ENCODE peak calls at places on chromosomes 16 and 17, in four cellular contexts. N is GM13976; S is CD4-positive, alpha-beta T cell; O is astrocyte of the cerebellum. H is an unnamed sample.

GRCh38 chr17:7313890-7314718 is 1.1 kb downstream of the GPS2 start:
- DNase-seq in S (no peak), N (no peak), O (no peak), H (peak)

GRCh38 chr17:48646183-48647102 is 20.3 kb upstream of the HOXB9 start:
- DNase-seq in O (no peak), N (no peak), S (peak), H (peak)

GRCh38 chr17:62876063-62876462 is 67.9 kb upstream of the MARCHF10 start:
- DNase-seq in N (no peak), O (no peak), S (no peak), H (no peak)

GRCh38 chr16:75971334-75971733 is 245.0 kb upstream of the CPHXL start:
- DNase-seq in N (no peak), S (no peak), O (no peak), H (no peak)

GRCh38 chr16:67105251-67105650 is 4.5 kb upstream of the PHAF1 start:
- DNase-seq in S (no peak), N (no peak), O (no peak), H (no peak)

GRCh38 chr16:8417145-8417544 is 173.2 kb downstream of the TMEM114 start:
- DNase-seq in N (no peak), O (no peak), S (no peak), H (no peak)

GRCh38 chr17:51745993-51746392 is 412.5 kb downstream of the CA10 start:
- DNase-seq in O (no peak), N (no peak), S (no peak), H (no peak)

GRCh38 chr17:59361916-59362810 is 30.7 kb downstream of the YPEL2 start:
- DNase-seq in N (peak), O (peak), S (peak), H (peak)

GRCh38 chr16:81181013-81181720 is 57.3 kb upstream of the BCO1 start:
- DNase-seq in N (no peak), S (no peak), O (peak), H (no peak)

GRCh38 chr16:10862432-10862831 is 14.6 kb upstream of the CIITA start:
- DNase-seq in S (no peak), O (peak), N (no peak), H (no peak)

GRCh38 chr16:58684001-58684353 is 593 bp downstream of the SLC38A7 start:
- DNase-seq in S (no peak), N (no peak), O (no peak), H (no peak)

GRCh38 chr17:49249890-49250522 is 19.4 kb upstream of the PHOSPHO1 start:
- DNase-seq in O (no peak), N (no peak), S (no peak), H (no peak)

GRCh38 chr16:67993207-67994036 is 5.9 kb downstream of the DPEP2 start:
- DNase-seq in N (peak), O (no peak), S (peak), H (peak)

GRCh38 chr16:22887445-22887844 is 73.5 kb downstream of the HS3ST2 start:
- DNase-seq in N (no peak), S (no peak), O (no peak), H (no peak)

GRCh38 chr17:50931003-50931878 is 65.1 kb upstream of the TOB1 start:
- DNase-seq in N (peak), O (peak), S (peak), H (peak)

GRCh38 chr17:42720996-42721583 is 23.8 kb downstream of the EZH1 start:
- DNase-seq in N (peak), S (no peak), O (peak), H (peak)

GRCh38 chr17:61878984-61879612 is 15.8 kb upstream of the BRIP1 start:
- DNase-seq in S (no peak), O (no peak), N (no peak), H (no peak)

GRCh38 chr16:54135361-54136275 is 151.0 kb downstream of the IRX3 start:
- DNase-seq in S (no peak), N (no peak), O (peak), H (no peak)

GRCh38 chr17:66964930-66965800 is 658 bp downstream of the CACNG4 start:
- DNase-seq in N (peak), S (no peak), O (no peak), H (peak)

GRCh38 chr17:75238684-75239191 is 22.7 kb downstream of the GGA3 start:
- DNase-seq in O (peak), S (peak), N (peak), H (peak)

GRCh38 chr17:40038882-40039513 is 15.2 kb downstream of the MED24 start:
- DNase-seq in O (peak), S (no peak), N (peak), H (no peak)

GRCh38 chr17:8120520-8121443 is 2.5 kb upstream of the ALOXE3 start:
- DNase-seq in O (no peak), N (peak), S (peak), H (peak)

GRCh38 chr17:29021251-29021650 is 15.4 kb upstream of the SEZ6 start:
- DNase-seq in N (no peak), S (no peak), O (no peak), H (no peak)

GRCh38 chr16:90020260-90020837 is 1.1 kb upstream of the DBNDD1 start:
- DNase-seq in O (no peak), S (no peak), N (no peak), H (no peak)

GRCh38 chr16:6880263-6880662 is 452.4 kb upstream of the RBFOX1 start:
- DNase-seq in S (no peak), N (no peak), O (no peak), H (no peak)

GRCh38 chr17:71392715-71393567 is 727.9 kb upstream of the SOX9 start:
- DNase-seq in N (no peak), S (no peak), O (peak), H (no peak)

GRCh38 chr17:68381076-68381900 is 76.0 kb downstream of the WIPI1 start:
- DNase-seq in S (no peak), O (peak), N (no peak), H (peak)

GRCh38 chr17:81222620-81222905 is 202 bp downstream of the CEP131 start:
- DNase-seq in N (no peak), O (no peak), S (no peak), H (no peak)

GRCh38 chr16:21614896-21615295 is 15.5 kb downstream of the METTL9 start:
- DNase-seq in S (no peak), N (no peak), O (no peak), H (no peak)
- TF ChIP-seq CTCF in S (no peak), N (no peak), O (no peak), H (no peak)

DNA sequence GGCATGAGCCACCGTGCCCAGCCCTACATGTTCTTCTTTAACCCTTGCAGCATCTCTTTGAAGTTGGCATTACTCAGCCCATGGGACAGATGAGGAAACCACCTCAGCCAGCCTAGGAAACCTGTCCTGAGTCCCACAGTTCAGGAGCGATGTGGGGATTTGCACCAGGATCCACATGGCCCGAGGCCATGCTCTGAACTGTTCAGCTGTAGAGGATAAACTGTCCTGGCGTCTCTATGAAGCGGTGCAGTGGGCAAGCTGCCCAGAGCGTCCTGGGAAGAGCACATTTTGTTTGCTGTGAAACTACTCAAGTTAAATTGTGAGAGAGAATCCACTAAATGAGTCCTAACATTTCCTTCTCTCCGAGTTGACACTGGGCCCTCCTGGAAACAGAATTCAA is 276.7 kb upstream of the TNRC6C start:
- DNase-seq in N (no peak), S (no peak), O (peak), H (no peak)
- TF ChIP-seq CTCF in N (no peak), S (no peak), O (no peak), H (no peak)

GRCh38 chr17:83074696-83075223 is 4.6 kb upstream of the METRNL start:
- DNase-seq in S (no peak), N (no peak), O (no peak), H (no peak)

GRCh38 chr17:83071966-83072562 is 7.3 kb upstream of the METRNL start:
- DNase-seq in N (no peak), S (no peak), O (no peak), H (no peak)

GRCh38 chr17:83072600-83073358 is 6.6 kb upstream of the METRNL start:
- DNase-seq in N (no peak), S (no peak), O (no peak), H (no peak)

GRCh38 chr17:83075270-83075880 is 4.0 kb upstream of the METRNL start:
- DNase-seq in N (no peak), O (no peak), S (no peak), H (no peak)

DNA sequence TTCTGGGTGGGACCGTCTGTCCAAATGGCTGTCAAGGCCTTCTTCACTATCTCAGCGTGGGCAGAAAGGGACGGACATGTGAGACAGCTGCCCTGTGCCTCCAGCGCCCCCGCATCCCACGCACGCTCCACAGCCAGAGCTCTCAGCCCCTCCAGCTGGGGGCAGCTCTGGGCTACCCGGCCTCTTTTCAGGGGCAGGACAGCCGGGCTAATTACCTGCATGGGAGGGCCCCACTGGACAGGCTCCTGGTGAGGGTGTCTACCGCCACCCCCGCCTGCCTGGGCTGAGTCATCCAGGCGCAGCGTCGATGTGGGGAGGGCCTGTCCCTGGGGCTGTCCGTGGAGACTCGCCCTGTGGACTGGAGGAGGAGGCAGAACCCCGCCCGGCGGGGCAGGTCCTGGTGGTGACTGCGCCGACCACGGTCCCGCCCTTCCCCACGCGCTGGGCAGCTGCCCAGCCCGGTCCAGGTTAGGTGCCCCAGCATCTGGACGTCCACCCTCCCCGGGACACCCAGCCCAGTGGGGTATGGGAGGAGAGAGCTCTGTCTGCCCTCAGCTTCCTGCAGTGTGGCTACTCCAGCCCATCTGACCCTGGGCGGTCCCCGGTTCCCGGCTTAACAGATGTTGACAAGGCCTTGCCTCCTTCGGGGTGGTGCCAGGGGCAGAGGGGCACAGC is 5.9 kb upstream of the METRNL start:
- DNase-seq in N (no peak), O (no peak), S (no peak), H (no peak)
- TF ChIP-seq CTCF in N (no peak), O (no peak), S (no peak), H (no peak)

GRCh38 chr16:71894229-71894920 is 956 bp upstream of the IST1 start:
- DNase-seq in S (peak), O (peak), N (no peak), H (peak)
- TF ChIP-seq CTCF in S (no peak), O (no peak), N (peak), H (no peak)

DNA sequence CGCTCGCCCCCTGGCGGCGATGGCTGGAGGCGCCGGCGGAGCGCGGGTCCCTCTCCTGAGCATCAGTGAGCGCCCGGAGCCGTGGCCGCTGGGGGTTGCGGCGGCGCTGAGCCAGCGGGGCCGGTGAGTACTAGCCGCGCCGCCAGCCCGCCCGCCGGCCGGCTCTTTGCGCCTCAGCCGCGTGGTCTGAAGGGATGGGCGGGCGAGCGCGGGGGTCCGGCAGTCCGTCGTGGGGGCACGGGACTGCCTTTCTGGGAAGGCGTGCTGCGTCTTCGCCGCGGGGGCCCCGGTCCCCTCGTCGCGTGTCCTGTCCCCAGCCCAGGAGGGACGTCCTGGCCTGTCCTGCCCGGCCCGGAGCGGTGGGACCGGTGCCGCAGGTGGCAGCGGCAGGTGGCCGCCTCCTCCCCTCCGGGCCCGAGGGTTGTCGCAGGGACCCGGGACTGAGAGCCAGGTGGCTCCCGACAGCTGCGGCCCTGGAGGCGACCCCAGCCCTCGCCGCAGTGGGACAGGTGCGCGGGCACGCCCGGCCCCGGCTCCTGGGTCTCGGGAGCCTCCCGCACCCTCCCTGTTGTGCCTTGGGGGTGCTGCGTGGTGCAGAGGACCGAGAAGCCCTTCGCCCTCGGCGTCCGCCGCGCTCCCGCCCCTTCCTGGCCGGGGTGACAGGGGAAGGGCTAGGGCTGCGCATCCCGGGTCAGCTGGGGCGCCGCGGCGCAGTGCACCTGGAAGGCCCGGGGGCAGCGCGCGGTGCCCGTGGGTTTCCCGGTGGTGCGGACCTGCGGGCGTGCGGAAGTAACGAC is at the start of gene SPECC1:
- DNase-seq in O (peak), N (peak), S (peak), H (peak)
- TF ChIP-seq CTCF in O (no peak), N (peak), S (peak), H (peak)

GRCh38 chr16:50643192-50643591 is 37.9 kb downstream of the SNX20 start:
- DNase-seq in O (no peak), N (no peak), S (no peak), H (no peak)

GRCh38 chr16:50646345-50646744 is 34.8 kb downstream of the SNX20 start:
- DNase-seq in S (no peak), O (no peak), N (no peak), H (no peak)

GRCh38 chr16:50644245-50644644 is 36.9 kb downstream of the SNX20 start:
- DNase-seq in N (no peak), S (no peak), O (no peak), H (no peak)

GRCh38 chr16:50645858-50646257 is 35.3 kb downstream of the SNX20 start:
- DNase-seq in N (no peak), S (no peak), O (no peak), H (no peak)

GRCh38 chr16:50644730-50645129 is 36.4 kb downstream of the SNX20 start:
- DNase-seq in S (peak), N (peak), O (no peak), H (peak)
- TF ChIP-seq CTCF in S (peak), N (peak), O (peak), H (peak)

DNA sequence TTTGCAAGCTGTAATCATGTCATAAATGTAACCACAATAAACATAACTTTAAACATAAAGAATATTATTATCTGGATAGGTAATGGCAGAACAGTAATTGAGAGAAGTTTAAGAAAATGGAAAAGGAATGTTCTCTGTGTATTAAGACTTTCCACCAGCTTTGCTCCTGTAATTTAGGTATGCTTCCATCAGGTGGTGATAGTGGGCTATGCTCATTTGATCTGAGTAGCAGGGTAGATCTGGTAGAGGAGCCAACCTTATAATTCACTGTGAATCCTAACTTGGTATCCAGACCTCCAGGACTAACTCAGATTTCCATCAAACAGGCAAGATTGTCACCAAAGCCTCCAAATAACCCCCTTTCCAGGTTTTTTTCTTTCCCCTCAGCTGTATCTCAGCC is 137.9 kb upstream of the ZKSCAN2 start:
- DNase-seq in O (no peak), N (no peak), S (no peak), H (no peak)
- TF ChIP-seq CTCF in O (no peak), N (no peak), S (no peak), H (no peak)

DNA sequence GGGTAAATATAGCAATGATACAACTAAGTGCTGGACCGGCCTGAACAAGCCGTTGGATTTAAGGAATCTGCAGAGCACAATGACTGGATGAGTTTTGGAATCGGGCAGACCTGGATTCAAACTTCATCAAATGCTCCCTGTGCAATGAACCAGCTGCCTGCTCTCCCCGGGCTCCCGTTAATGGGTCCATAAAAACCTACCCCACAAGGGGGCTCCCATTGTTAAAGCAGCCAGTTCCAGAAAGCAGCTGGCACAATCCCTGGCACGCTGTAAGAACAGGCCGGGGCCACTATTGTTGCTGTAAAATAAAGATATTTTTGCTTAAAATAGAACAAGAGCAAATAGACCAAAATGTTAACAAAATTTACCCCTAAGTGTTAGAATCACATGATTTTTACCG is 131.9 kb downstream of the C16orf95 start:
- DNase-seq in O (no peak), S (no peak), N (no peak), H (no peak)
- TF ChIP-seq CTCF in O (peak), S (no peak), N (no peak), H (no peak)

GRCh38 chr16:2768403-2769089 is 8.5 kb downstream of the ELOB start:
- DNase-seq in S (no peak), O (no peak), N (no peak), H (no peak)
- TF ChIP-seq CTCF in S (no peak), O (no peak), N (no peak), H (no peak)

DNA sequence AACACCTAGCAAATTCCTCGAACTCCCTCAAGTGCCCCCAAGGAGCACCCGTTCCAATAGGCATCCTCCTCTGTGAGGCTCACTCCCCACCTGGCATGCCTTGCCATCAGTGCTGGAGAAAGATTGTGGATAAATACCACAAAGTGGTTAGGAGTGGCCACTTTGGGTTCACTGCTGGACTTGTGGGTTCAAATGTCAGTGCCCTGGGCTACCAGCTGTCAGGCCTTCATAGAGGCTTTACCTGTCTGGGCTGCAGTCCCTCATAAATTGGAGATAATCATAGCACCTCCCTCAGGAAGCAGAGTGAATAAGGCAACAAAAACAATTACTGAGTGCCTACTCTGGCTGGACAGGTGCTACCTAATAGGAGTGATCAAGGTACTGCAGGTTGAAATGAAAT is 1.5 kb upstream of the SYT17 start:
- DNase-seq in N (no peak), S (no peak), O (no peak), H (no peak)
- TF ChIP-seq CTCF in N (peak), S (no peak), O (no peak), H (no peak)

H was measured in activated CD8-positive, alpha-beta T cell treated with anti-CD3 and anti-CD28 coated beads for 36 hours.